ENCODE peak calls at places on chromosome X, in ten cellular contexts. F is fibroblast of lung, V is cardiac muscle cell, T is astrocyte, E is neural progenitor cell, H is pancreas, Y is H9, X is mammary epithelial cell, S is thoracic aorta, R is hepatocyte. D is an unnamed sample.

GRCh38 chrX:37388413-37388812 is 39.2 kb downstream of the PRRG1 start:
- DNase-seq in R (no peak), Y (no peak), H (no peak), T (no peak), X (no peak), E (no peak), V (no peak), S (no peak), F (no peak), D (no peak)

GRCh38 chrX:135087867-135088266 is 32.5 kb downstream of the ETDB start:
- DNase-seq in H (no peak), R (no peak), X (no peak), T (no peak), E (no peak), V (no peak), Y (no peak), S (no peak), F (no peak), D (no peak)

GRCh38 chrX:72714471-72714916 is 388 bp upstream of the PHKA1 start:
- DNase-seq in R (peak; percentile 66), S (peak; percentile 38), H (peak; percentile 77), T (peak; percentile 63), E (peak; percentile 55), F (peak; percentile 73), Y (peak; percentile 69), V (peak; percentile 44), X (peak; percentile 51), D (peak; percentile 27)

GRCh38 chrX:155535866-155536265 is 76.9 kb downstream of the TMLHE start:
- DNase-seq in Y (no peak), H (no peak), R (no peak), S (no peak), F (peak; percentile 5), E (no peak), T (no peak), X (peak; percentile 46), V (no peak), D (peak; percentile 28)

GRCh38 chrX:115892787-115893671 is 277.5 kb upstream of the AGTR2 start:
- DNase-seq in T (peak; percentile 24), Y (peak; percentile 68), H (peak; percentile 55), X (peak; percentile 73), E (peak; percentile 62), F (peak; percentile 48), R (no peak), S (no peak), V (peak; percentile 15), D (no peak)

GRCh38 chrX:42821803-42822443 is 44.0 kb upstream of the PPP1R2C start:
- DNase-seq in V (no peak), S (no peak), R (no peak), X (no peak), T (no peak), F (no peak), E (no peak), Y (no peak), H (no peak), D (no peak)

GRCh38 chrX:39975094-39975865 is 122.5 kb downstream of the BCOR start:
- DNase-seq in T (no peak), V (no peak), R (peak; percentile 61), H (peak; percentile 8), E (no peak), X (peak; percentile 58), Y (no peak), F (no peak), S (no peak), D (peak; percentile 73)

GRCh38 chrX:18565727-18566126 is 106.2 kb downstream of the RS1 start:
- DNase-seq in V (no peak), T (no peak), S (no peak), H (no peak), R (no peak), F (no peak), X (no peak), Y (no peak), E (no peak), D (no peak)

GRCh38 chrX:45011131-45011530 is 138.1 kb downstream of the KDM6A start:
- DNase-seq in R (no peak), X (peak; percentile 66), V (no peak), E (no peak), F (peak; percentile 89), T (peak; percentile 85), H (no peak), Y (no peak), S (no peak), D (peak; percentile 38)

GRCh38 chrX:45009371-45010000 is 136.5 kb downstream of the KDM6A start:
- DNase-seq in R (no peak), Y (no peak), X (peak; percentile 47), E (no peak), F (peak; percentile 58), T (peak; percentile 52), H (no peak), S (no peak), V (no peak), D (no peak)

GRCh38 chrX:45007598-45007997 is 134.6 kb downstream of the KDM6A start:
- DNase-seq in F (no peak), Y (no peak), X (no peak), S (no peak), E (no peak), V (no peak), H (no peak), R (no peak), T (no peak), D (no peak)

GRCh38 chrX:45003080-45003479 is 130.1 kb downstream of the KDM6A start:
- DNase-seq in H (no peak), F (no peak), E (no peak), X (no peak), T (no peak), V (no peak), Y (no peak), S (no peak), R (no peak), D (no peak)

DNA sequence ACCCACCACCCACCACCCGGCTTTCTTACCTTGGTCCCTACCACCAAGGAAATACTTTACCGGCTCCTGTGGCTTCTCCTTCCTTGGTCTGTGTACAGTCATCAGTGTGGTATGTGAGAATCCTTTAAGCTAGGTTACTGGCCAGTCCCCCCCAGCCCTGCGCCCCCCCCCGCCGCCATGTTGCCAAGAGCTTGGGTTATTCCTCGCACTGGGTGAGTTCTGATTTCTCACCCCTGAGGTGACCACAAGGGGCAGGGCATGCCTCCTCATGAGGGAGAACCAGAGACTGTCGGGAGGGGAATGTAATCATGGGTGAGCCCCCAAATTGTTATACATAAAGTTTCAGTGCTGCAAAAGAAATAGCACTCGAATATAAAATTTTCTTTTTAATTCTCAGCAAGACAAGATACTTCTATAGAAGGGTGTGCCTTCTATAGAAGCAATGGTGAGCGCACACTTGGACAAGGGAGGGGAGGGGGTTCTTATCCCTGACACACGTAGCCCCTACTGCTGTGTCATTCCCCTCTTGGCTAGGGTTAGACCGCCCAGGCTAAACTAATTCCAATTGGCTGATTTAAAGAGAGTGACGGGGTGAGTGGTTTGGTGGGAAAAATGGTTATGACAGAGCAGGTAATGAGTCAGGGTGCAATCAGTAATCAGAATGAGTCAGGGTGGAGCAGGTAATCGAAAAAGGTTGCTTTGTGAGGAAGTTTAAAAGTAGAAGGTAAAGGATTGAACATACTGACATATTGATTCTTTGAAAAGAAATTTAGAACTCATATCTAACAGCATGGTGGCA is 133.2 kb downstream of the KDM6A start:
- DNase-seq in X (peak; percentile 50), R (no peak), F (peak; percentile 51), V (no peak), H (no peak), T (peak; percentile 42), Y (peak; percentile 49), E (no peak), S (no peak), D (peak; percentile 15)
- H3K27ac ChIP-seq in X (peak overlapping the region; percentile 19), R (no peak overlapping the region), F (no peak overlapping the region), V (no peak overlapping the region), H (no peak overlapping the region), T (no peak overlapping the region), Y (no peak overlapping the region), E (no peak overlapping the region), S (no peak overlapping the region), D (no peak overlapping the region)

DNA sequence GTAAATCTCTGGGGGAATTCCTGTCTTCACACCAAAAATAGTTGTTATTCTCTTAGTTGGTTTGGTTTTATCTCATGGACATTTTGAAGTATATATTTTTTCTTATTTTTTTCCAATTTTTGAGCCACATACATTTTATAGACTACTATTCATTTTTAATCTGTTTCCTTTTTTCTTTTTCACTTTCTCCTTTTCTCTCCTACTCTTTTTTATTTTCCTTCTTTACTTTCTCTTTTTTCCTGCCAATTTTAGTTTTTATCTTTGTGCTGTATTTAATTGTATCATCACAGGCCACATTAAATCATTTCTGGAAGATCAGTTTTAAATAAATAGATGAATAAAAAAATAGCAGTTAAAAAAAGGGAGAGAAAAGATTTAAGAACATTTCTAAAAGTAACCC is 14.0 kb upstream of the JADE3 start:
- DNase-seq in F (no peak), R (no peak), H (no peak), Y (no peak), E (no peak), X (no peak), T (no peak), S (no peak), V (no peak), D (no peak)
- TF ChIP-seq CTCF in F (no peak), R (no peak), H (no peak), Y (no peak), E (no peak), X (no peak), T (no peak), S (no peak), V (no peak), D (no peak)

GRCh38 chrX:10174810-10175209 is 18.0 kb downstream of the CLCN4 start:
- DNase-seq in T (no peak), Y (no peak), V (no peak), X (no peak), F (peak; percentile 25), S (no peak), R (no peak), H (no peak), E (no peak), D (no peak)

GRCh38 chrX:10172867-10173266 is 16.1 kb downstream of the CLCN4 start:
- DNase-seq in F (peak; percentile 15), T (no peak), X (no peak), E (no peak), R (peak; percentile 21), Y (no peak), V (no peak), S (no peak), H (no peak), D (no peak)

GRCh38 chrX:10175317-10175871 is 18.6 kb downstream of the CLCN4 start:
- DNase-seq in H (no peak), R (peak; percentile 41), E (no peak), V (no peak), S (no peak), F (peak; percentile 82), T (peak; percentile 78), X (no peak), Y (no peak), D (no peak)

GRCh38 chrX:10173331-10173900 is 16.6 kb downstream of the CLCN4 start:
- DNase-seq in F (peak; percentile 95), T (peak; percentile 94), Y (peak; percentile 77), X (peak; percentile 85), R (peak; percentile 82), S (no peak), V (peak; percentile 60), H (no peak), E (peak; percentile 73), D (peak; percentile 85)

DNA sequence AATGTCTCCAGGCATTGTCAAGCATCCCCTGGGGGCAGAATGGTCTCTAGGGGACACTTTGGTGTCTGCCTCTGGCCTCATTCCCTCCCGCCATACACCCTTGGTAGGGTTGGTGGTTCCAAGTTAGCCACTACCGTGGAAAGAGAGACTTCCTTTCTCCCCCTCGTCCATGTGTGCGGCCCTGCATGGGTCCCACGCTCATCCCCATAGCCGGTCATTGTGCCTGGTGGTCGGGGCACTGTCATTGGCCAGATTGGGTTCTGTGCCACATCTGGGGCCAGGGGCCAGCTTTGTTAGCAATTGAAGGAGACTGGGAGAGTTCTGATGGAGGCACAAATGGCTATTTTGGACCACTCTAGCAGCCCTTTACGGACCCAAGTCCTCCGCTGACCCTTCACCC is 17.3 kb downstream of the CLCN4 start:
- DNase-seq in Y (no peak), T (no peak), X (no peak), S (no peak), F (no peak), V (no peak), E (no peak), H (no peak), R (no peak), D (no peak)
- H3K27ac ChIP-seq in Y (no peak overlapping the region), T (peak overlapping the region; percentile 82), X (peak overlapping the region; percentile 49), S (no peak overlapping the region), F (no peak overlapping the region), V (peak overlapping the region; percentile 69), E (no peak overlapping the region), H (no peak overlapping the region), R (peak overlapping the region; percentile 77), D (peak overlapping the region; percentile 27)

DNA sequence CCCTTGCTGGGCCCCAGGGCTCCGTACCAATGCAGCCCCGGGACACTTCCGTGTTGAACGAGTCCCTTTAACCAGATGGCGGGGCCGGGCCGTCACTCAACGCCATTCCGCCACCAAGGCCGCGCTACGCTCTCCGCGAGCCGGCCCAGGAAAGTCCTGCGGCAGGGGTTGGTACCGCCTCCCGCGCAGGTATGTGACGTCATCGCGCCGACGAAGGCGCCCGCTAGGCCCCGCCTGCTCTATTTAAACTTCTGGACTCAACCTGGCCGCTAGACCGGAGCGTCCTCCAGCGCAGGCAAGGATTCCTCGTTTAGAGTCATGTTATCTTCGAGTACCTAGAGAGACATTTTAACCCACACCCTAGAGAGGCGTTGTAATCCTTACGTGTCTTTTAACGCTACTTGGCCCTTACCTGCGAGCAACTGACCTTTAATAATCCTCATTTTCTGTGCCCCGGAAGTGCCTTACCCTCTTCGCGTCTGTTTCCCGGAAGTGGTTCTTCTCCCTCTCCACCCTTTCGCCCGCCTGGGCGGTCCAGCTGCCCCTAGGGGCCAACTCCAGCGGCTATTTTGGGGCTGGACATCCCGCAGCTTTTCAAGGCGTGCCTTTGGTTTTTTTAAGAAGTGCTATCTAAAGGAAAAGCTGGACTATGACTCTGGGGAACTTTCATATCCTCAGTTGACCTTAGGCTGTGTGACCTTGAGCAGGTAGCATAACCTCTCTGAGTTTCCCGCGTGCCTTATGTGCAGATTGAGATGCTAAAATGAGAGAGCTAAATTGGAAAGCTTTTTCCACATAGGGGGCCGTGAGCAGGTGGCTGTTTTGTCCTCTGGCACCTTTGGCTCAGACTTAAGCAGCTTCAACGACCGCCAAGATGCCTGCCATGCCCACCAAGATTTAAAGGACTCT is at the start of gene PNPLA4:
- DNase-seq in S (peak; percentile 10), E (peak; percentile 87), T (peak; percentile 59), R (peak; percentile 89), V (peak; percentile 95), Y (peak; percentile 85), H (peak; percentile 84), F (peak; percentile 76), X (peak; percentile 87), D (peak; percentile 64)
- TF ChIP-seq CTCF in S (no peak), E (peak; percentile 41), T (no peak), R (peak; percentile 37), V (no peak), Y (peak; percentile 27), H (no peak), F (peak; percentile 5), X (peak; percentile 34), D (no peak)